ENCODE peak calls at places on chromosome 18, in nine cellular contexts. V, Q, O, N, A, P, F, W and U are unnamed samples. For H3K4me1, the result is how much of the 10 kb centered on the place peaks cover.

GRCh38 chr18:10234912-10235439 is 219.5 kb upstream of the APCDD1 start:
- DNase-seq in V (no peak), Q (no peak), O (peak), N (no peak), A (no peak), P (no peak), F (no peak), W (no peak), U (no peak)

GRCh38 chr18:14767474-14767873 is 19.5 kb downstream of the ANKRD30B start:
- DNase-seq in V (no peak), Q (no peak), O (no peak), N (no peak), A (no peak), P (no peak), F (no peak), W (no peak), U (no peak)

GRCh38 chr18:26456070-26456491 is 92.3 kb downstream of the KCTD1 start:
- DNase-seq in V (no peak), Q (no peak), O (no peak), N (no peak), A (no peak), P (no peak), F (peak), W (no peak), U (no peak)

GRCh38 chr18:58449366-58449935 is 179.4 kb downstream of the ALPK2 start:
- DNase-seq in V (no peak), Q (no peak), O (peak), N (no peak), A (no peak), P (no peak), F (no peak), W (no peak), U (no peak)

GRCh38 chr18:38634117-38634516 is 1068.5 kb upstream of the CELF4 start:
- DNase-seq in V (no peak), Q (no peak), O (no peak), N (no peak), A (no peak), P (no peak), F (no peak), W (no peak), U (no peak)

GRCh38 chr18:33751613-33752221 is 173.7 kb downstream of the ASXL3 start:
- DNase-seq in V (peak), Q (peak), O (peak), N (no peak), A (no peak), P (no peak), F (peak), W (no peak), U (no peak)

GRCh38 chr18:26448714-26449159 is 99.6 kb downstream of the KCTD1 start:
- DNase-seq in V (no peak), Q (no peak), O (no peak), N (no peak), A (no peak), P (no peak), F (no peak), W (no peak), U (no peak)

GRCh38 chr18:79283341-79283879 is 112.3 kb upstream of the NFATC1 start:
- DNase-seq in V (peak), Q (no peak), O (no peak), N (no peak), A (no peak), P (no peak), F (no peak), W (no peak), U (no peak)

GRCh38 chr18:51070545-51070944 is 40.5 kb downstream of the SMAD4 start:
- DNase-seq in V (no peak), Q (no peak), O (peak), N (no peak), A (no peak), P (no peak), F (no peak), W (no peak), U (no peak)

GRCh38 chr18:43780782-43781340 is 503.6 kb upstream of the SYT4 start:
- DNase-seq in V (peak), Q (no peak), O (no peak), N (no peak), A (no peak), P (no peak), F (no peak), W (no peak), U (no peak)

GRCh38 chr18:47120428-47120827 is 29.9 kb downstream of the HDHD2 start:
- DNase-seq in V (no peak), Q (no peak), O (no peak), N (no peak), A (no peak), P (no peak), F (no peak), W (no peak), U (no peak)

GRCh38 chr18:50429207-50429948 is 54.5 kb downstream of the SKA1 start:
- DNase-seq in V (peak), Q (peak), O (peak), N (no peak), A (no peak), P (no peak), F (peak), W (no peak), U (no peak)

GRCh38 chr18:64207818-64208217 is 58.9 kb upstream of the LINC00305 start:
- DNase-seq in V (no peak), Q (no peak), O (no peak), N (no peak), A (no peak), P (no peak), F (no peak), W (no peak), U (no peak)

GRCh38 chr18:80179857-80180558 is 67.3 kb downstream of the PARD6G start:
- DNase-seq in V (no peak), Q (no peak), O (no peak), N (no peak), A (no peak), P (no peak), F (no peak), W (no peak), U (no peak)

GRCh38 chr18:995641-996040 is 91.0 kb downstream of the ADCYAP1 start:
- DNase-seq in V (no peak), Q (no peak), O (no peak), N (no peak), A (no peak), P (no peak), F (no peak), W (no peak), U (no peak)

DNA sequence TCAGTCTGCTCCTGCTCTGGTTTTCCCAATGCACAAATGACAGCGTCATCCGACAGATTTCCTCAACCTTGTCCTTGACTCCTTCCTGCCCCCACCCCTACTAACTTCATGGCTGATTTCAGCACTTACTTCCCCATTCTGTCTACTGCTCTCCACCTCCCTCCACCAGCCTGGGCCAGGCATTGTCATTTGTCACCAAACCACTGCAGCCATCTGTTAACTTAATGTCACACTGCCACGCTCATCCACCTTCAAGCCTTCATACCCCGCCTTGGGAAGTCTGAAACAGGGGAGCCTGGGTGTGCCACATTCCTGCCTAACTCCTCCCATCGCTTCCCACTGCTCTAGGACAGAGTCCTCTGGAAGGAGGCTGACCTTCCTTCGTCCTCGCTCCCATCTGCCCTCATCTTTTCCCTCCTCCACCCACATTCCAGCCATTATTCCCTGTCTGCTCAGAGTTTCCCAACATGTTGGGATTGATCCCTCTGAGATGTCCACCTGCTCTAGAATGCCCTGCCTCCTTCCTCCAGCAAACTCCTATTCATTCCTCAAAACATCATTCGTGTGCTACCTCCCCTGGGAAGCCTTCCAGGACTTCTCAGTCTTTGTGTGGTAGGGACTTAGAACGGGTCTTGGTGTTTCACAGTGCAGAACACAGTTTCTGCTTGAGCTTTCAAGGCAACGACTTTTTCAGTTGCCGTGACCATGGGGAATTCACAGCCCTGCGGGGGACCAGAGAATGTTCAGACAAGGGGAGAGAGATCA is 42.2 kb upstream of the SMAD7 start:
- DNase-seq in V (no peak), Q (no peak), O (peak), N (no peak), A (no peak), P (no peak), F (no peak), W (peak), U (no peak)
- H3K4me1 ChIP-seq in V (under half), Q (under half), O (under half), N (under half), A (under half), P (half or more), F (half or more), W (half or more), U (under half)

GRCh38 chr18:76484749-76485387 is 10.2 kb downstream of the ZNF516 start:
- DNase-seq in V (peak), Q (no peak), O (no peak), N (no peak), A (no peak), P (no peak), F (no peak), W (no peak), U (no peak)

GRCh38 chr18:76482971-76483691 is 11.9 kb downstream of the ZNF516 start:
- DNase-seq in V (no peak), Q (no peak), O (no peak), N (no peak), A (no peak), P (no peak), F (no peak), W (no peak), U (no peak)

GRCh38 chr18:76482267-76482666 is 12.8 kb downstream of the ZNF516 start:
- DNase-seq in V (no peak), Q (no peak), O (no peak), N (no peak), A (no peak), P (no peak), F (no peak), W (no peak), U (no peak)

GRCh38 chr18:76486029-76486428 is 9.0 kb downstream of the ZNF516 start:
- DNase-seq in V (no peak), Q (no peak), O (no peak), N (no peak), A (no peak), P (no peak), F (no peak), W (no peak), U (no peak)

GRCh38 chr18:76483780-76484179 is 11.3 kb downstream of the ZNF516 start:
- DNase-seq in V (no peak), Q (no peak), O (no peak), N (no peak), A (no peak), P (no peak), F (no peak), W (no peak), U (no peak)
- H3K4me1 ChIP-seq in V (under half), Q (half or more), O (under half), N (under half), A (under half), P (under half), F (under half), W (under half), U (under half)

GRCh38 chr18:11808001-11808855 is 43.0 kb upstream of the CHMP1B start:
- DNase-seq in V (no peak), Q (peak), O (peak), N (no peak), A (no peak), P (no peak), F (peak), W (no peak), U (no peak)
- H3K4me1 ChIP-seq in V (under half), Q (under half), O (under half), N (under half), A (under half), P (under half), F (under half), W (under half), U (under half)

GRCh38 chr18:13241083-13241892 is 22.7 kb downstream of the LDLRAD4 start:
- DNase-seq in V (no peak), Q (no peak), O (no peak), N (no peak), A (no peak), P (peak), F (no peak), W (peak), U (no peak)

GRCh38 chr18:13244135-13244534 is 25.6 kb downstream of the LDLRAD4 start:
- DNase-seq in V (no peak), Q (no peak), O (no peak), N (no peak), A (no peak), P (no peak), F (no peak), W (no peak), U (no peak)

GRCh38 chr18:13241893-13242175 is 23.3 kb downstream of the LDLRAD4 start:
- DNase-seq in V (no peak), Q (no peak), O (no peak), N (no peak), A (no peak), P (peak), F (no peak), W (peak), U (no peak)

GRCh38 chr18:13243363-13243762 is 24.8 kb downstream of the LDLRAD4 start:
- DNase-seq in V (no peak), Q (no peak), O (no peak), N (no peak), A (no peak), P (peak), F (no peak), W (no peak), U (no peak)

GRCh38 chr18:13242797-13243196 is 24.2 kb downstream of the LDLRAD4 start:
- DNase-seq in V (no peak), Q (no peak), O (no peak), N (no peak), A (no peak), P (peak), F (no peak), W (peak), U (no peak)
- H3K4me1 ChIP-seq in V (under half), Q (under half), O (under half), N (under half), A (under half), P (under half), F (under half), W (under half), U (under half)

GRCh38 chr18:13221821-13222220 is 3.3 kb downstream of the LDLRAD4 start:
- DNase-seq in V (peak), Q (no peak), O (no peak), N (peak), A (no peak), P (peak), F (no peak), W (peak), U (no peak)
- H3K4me1 ChIP-seq in V (under half), Q (under half), O (under half), N (half or more), A (under half), P (under half), F (under half), W (half or more), U (under half)

DNA sequence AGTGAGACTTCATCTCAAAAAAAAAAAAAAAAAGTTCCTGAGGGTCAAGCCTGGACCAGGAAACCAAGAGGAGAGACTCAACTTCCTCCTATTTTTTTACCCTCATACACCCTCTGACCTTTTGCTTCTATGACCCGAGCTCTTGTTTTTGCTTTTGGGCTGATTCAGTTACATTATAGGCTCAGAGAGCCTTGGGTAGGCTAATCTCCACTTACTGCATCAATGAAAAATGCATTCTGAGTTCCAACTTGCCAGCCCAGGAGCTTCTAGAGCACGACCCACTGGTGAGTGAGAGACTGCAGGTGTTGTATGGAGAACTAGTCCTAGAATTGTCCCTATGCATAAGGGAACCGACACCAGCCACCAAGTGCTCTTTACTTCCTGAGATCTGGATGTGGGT is 91.1 kb downstream of the CABLES1 start:
- DNase-seq in V (no peak), Q (no peak), O (no peak), N (no peak), A (no peak), P (no peak), F (no peak), W (no peak), U (no peak)
- H3K4me1 ChIP-seq in V (under half), Q (under half), O (under half), N (under half), A (under half), P (half or more), F (under half), W (under half), U (under half)

DNA sequence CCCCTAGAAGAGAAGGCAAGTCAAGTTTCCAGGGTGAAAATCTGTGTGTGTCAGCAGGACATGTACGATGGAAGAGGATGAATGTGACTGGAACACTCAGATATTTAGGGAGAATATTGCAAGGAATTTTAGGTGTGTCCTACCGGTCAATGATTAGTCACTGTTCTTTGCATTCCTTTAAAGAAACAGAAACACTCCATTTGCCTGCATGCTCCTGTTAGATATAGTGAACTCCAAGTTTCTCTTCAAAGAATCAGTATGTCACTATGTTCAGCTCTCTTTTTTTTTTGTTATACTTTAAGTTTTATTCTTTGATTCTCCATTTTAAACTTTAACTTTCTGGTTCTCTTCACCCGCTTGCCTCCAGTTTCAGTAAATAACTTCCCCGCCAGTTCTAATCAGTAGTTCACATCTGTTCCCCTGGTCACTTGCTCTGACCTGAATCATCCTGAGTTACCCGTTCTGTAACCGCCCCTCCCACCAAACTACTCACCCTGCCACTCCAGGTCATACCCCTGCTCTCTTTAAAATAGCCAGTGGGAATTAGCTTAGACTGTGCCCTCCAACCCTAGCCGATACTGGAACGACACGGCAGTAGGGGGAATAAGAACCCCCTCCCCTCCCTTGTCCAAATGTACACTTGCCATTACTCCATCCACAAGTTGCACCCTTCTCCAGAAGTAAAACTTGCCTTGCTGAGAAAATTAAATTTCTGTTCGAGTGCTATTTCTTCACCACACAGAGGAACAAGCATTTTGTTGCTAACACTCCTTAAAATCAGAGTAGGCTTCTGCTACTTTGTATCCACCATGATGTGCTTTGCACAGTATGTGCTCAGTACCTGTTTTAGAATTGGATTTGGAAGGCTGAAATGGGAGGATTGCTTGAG is 268.4 kb downstream of the METTL4 start:
- DNase-seq in V (no peak), Q (no peak), O (peak), N (no peak), A (no peak), P (no peak), F (peak), W (no peak), U (no peak)
- H3K4me1 ChIP-seq in V (under half), Q (under half), O (under half), N (under half), A (under half), P (under half), F (under half), W (under half), U (under half)

DNA sequence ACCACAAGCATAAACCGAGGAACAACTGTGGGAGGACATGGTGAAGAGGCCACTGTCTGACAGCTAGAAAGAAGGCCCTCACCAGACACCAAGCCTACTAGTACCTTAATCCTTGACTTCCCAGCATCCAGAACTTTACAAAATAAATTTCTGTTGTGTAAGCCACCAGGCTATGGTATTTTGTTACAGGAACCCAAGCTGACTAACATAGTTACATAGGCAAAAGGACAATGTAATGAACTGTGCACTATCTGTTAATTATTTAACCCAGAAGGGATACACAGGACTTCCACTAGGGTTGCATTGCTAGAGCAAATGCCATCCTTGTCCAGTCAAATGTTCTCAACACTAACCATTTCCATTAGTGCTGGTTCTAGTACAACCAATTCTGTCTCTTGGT is 47.7 kb upstream of the DOK6 start:
- DNase-seq in V (no peak), Q (no peak), O (no peak), N (no peak), A (no peak), P (no peak), F (no peak), W (no peak), U (no peak)
- H3K4me1 ChIP-seq in V (under half), Q (under half), O (under half), N (under half), A (under half), P (under half), F (under half), W (under half), U (under half)

GRCh38 chr18:41751652-41752051 is 203.4 kb upstream of the PIK3C3 start:
- DNase-seq in V (no peak), Q (no peak), O (no peak), N (no peak), A (no peak), P (no peak), F (no peak), W (no peak), U (no peak)

GRCh38 chr18:41751161-41751560 is 203.9 kb upstream of the PIK3C3 start:
- DNase-seq in V (no peak), Q (no peak), O (no peak), N (no peak), A (no peak), P (no peak), F (no peak), W (no peak), U (no peak)

GRCh38 chr18:41744664-41745063 is 210.4 kb upstream of the PIK3C3 start:
- DNase-seq in V (no peak), Q (peak), O (peak), N (no peak), A (no peak), P (no peak), F (no peak), W (no peak), U (no peak)

GRCh38 chr18:41745166-41746049 is 209.6 kb upstream of the PIK3C3 start:
- DNase-seq in V (peak), Q (peak), O (peak), N (peak), A (no peak), P (no peak), F (peak), W (no peak), U (no peak)

DNA sequence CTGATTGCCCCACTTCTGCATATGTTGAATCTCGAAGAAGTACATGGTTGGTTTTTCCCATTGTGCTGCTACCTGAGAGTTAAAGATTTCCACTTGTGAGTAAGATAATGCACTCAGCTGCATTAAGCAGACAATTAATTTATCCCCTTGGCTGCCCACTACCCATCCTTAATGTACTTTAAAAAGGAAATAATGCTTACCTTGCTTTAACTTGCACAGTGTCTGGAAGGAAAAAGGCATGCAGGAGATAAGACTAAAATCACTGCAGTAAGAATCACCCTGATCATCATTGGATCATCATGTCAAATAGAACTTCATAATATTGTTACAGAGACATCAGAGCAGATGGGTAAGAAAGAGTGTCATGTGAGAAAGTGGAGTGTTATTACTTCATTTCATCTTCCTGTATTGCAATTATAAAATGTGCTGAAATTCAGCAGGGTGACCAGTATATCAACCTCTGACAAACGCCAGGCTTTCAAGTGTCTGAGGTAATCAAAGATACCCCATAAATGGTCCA is 207.3 kb upstream of the PIK3C3 start:
- DNase-seq in V (no peak), Q (no peak), O (no peak), N (no peak), A (no peak), P (no peak), F (no peak), W (no peak), U (no peak)
- H3K4me1 ChIP-seq in V (under half), Q (under half), O (under half), N (under half), A (under half), P (under half), F (under half), W (under half), U (under half)

GRCh38 chr18:3060667-3061580 is 48.0 kb upstream of the LPIN2 start:
- DNase-seq in V (no peak), Q (no peak), O (no peak), N (no peak), A (peak), P (no peak), F (no peak), W (no peak), U (no peak)
- H3K4me1 ChIP-seq in V (under half), Q (under half), O (under half), N (under half), A (half or more), P (under half), F (under half), W (under half), U (under half)